ENCODE peak calls at places on chromosome 5, in four cellular contexts. L, W, N and C are unnamed samples.

GRCh38 chr5:14696057-14696456 is 31.5 kb downstream of the OTULIN start:
- DNase-seq in L (no peak), W (no peak), N (peak; percentile 69), C (no peak)

GRCh38 chr5:969421-969839 is 39.2 kb upstream of the NKD2 start:
- DNase-seq in L (no peak), W (no peak), N (no peak), C (no peak)

GRCh38 chr5:140561753-140562523 is 2.5 kb downstream of the APBB3 start:
- DNase-seq in L (no peak), W (no peak), N (no peak), C (no peak)

GRCh38 chr5:66273131-66273530 is 129.0 kb downstream of the SREK1 start:
- DNase-seq in L (no peak), W (no peak), N (no peak), C (no peak)

GRCh38 chr5:150001660-150002493 is 1.3 kb downstream of the HMGXB3 start:
- DNase-seq in L (peak; percentile 48), W (peak; percentile 77), N (peak; percentile 72), C (peak; percentile 25)

GRCh38 chr5:538801-539468 is 14.7 kb upstream of the SLC9A3 start:
- DNase-seq in L (no peak), W (no peak), N (no peak), C (no peak)

GRCh38 chr5:63125862-63126261 is 547.2 kb downstream of the LRRC70 start:
- DNase-seq in L (no peak), W (peak; percentile 37), N (peak; percentile 7), C (no peak)

GRCh38 chr5:166441-167372 is 24.6 kb upstream of the LRRC14B start:
- DNase-seq in L (no peak), W (no peak), N (no peak), C (no peak)

GRCh38 chr5:168898261-168898911 is 319.2 kb upstream of the PANK3 start:
- DNase-seq in L (no peak), W (no peak), N (no peak), C (no peak)

GRCh38 chr5:108216890-108217289 is 165.0 kb downstream of the FBXL17 start:
- DNase-seq in L (peak; percentile 32), W (peak; percentile 2), N (no peak), C (peak; percentile 10)

GRCh38 chr5:168219515-168220410 is 71.7 kb upstream of the WWC1 start:
- DNase-seq in L (peak; percentile 68), W (peak; percentile 60), N (peak; percentile 72), C (peak; percentile 73)

GRCh38 chr5:9350301-9350797 is 195.5 kb downstream of the SEMA5A start:
- DNase-seq in L (no peak), W (no peak), N (no peak), C (no peak)

GRCh38 chr5:139383275-139383992 is at the start of gene SLC23A1:
- DNase-seq in L (no peak), W (peak; percentile 72), N (no peak), C (no peak)

GRCh38 chr5:128627939-128628338 is 89.9 kb upstream of the FBN2 start:
- DNase-seq in L (no peak), W (no peak), N (no peak), C (no peak)

GRCh38 chr5:179833709-179834070 is 13.0 kb downstream of the SQSTM1 start:
- DNase-seq in L (no peak), W (no peak), N (no peak), C (no peak)

GRCh38 chr5:56011835-56012234 is 17.1 kb upstream of the IL6ST start:
- DNase-seq in L (no peak), W (no peak), N (no peak), C (no peak)

GRCh38 chr5:67983251-67983941 is 232.2 kb upstream of the PIK3R1 start:
- DNase-seq in L (peak; percentile 42), W (no peak), N (no peak), C (peak; percentile 12)

GRCh38 chr5:14134086-14134485 is 9.1 kb upstream of the TRIO start:
- DNase-seq in L (no peak), W (no peak), N (no peak), C (no peak)

GRCh38 chr5:95838001-95838520 is 15.5 kb upstream of the GLRX start:
- DNase-seq in L (no peak), W (no peak), N (no peak), C (no peak)

GRCh38 chr5:89417990-89418820 is 535.2 kb upstream of the MEF2C start:
- DNase-seq in L (no peak), W (no peak), N (peak; percentile 33), C (no peak)

GRCh38 chr5:359301-359897 is 37.9 kb downstream of the AHRR start:
- DNase-seq in L (no peak), W (no peak), N (no peak), C (no peak)

GRCh38 chr5:139665626-139666025 is 17.5 kb downstream of the CXXC5 start:
- DNase-seq in L (no peak), W (no peak), N (no peak), C (no peak)

GRCh38 chr5:40001796-40002195 is 577.0 kb upstream of the DAB2 start:
- DNase-seq in L (no peak), W (no peak), N (no peak), C (no peak)

GRCh38 chr5:1217596-1218206 is 7.5 kb upstream of the SLC6A18 start:
- DNase-seq in L (no peak), W (no peak), N (no peak), C (no peak)

GRCh38 chr5:760363-761205 is 23.9 kb downstream of the ZDHHC11B start:
- DNase-seq in L (no peak), W (no peak), N (no peak), C (no peak)

GRCh38 chr5:112800901-112801300 is 60.2 kb upstream of the SRP19 start:
- DNase-seq in L (no peak), W (no peak), N (no peak), C (no peak)

GRCh38 chr5:1883120-1883924 is 597 bp upstream of the IRX4 start:
- DNase-seq in L (no peak), W (no peak), N (no peak), C (no peak)

GRCh38 chr5:88734191-88734640 is 148.8 kb downstream of the MEF2C start:
- DNase-seq in L (no peak), W (no peak), N (peak; percentile 46), C (no peak)

GRCh38 chr5:36378551-36378950 is 76.8 kb upstream of the RANBP3L start:
- DNase-seq in L (no peak), W (no peak), N (no peak), C (no peak)

GRCh38 chr5:10384483-10384882 is 31.0 kb downstream of the MARCHF6 start:
- DNase-seq in L (no peak), W (no peak), N (no peak), C (no peak)

GRCh38 chr5:111135946-111136345 is 43.8 kb downstream of the WDR36 start:
- DNase-seq in L (no peak), W (no peak), N (no peak), C (no peak)

GRCh38 chr5:158642852-158643251 is 456.9 kb downstream of the EBF1 start:
- DNase-seq in L (no peak), W (no peak), N (no peak), C (no peak)

GRCh38 chr5:93789173-93790070 is 48.0 kb upstream of the POU5F2 start:
- DNase-seq in L (no peak), W (no peak), N (no peak), C (no peak)

GRCh38 chr5:144820285-144820684 is 649.6 kb downstream of the KCTD16 start:
- DNase-seq in L (no peak), W (no peak), N (no peak), C (no peak)

GRCh38 chr5:149265559-149265958 is 6.1 kb upstream of the AFAP1L1 start:
- DNase-seq in L (no peak), W (no peak), N (no peak), C (no peak)

GRCh38 chr5:113057437-113058052 is 80.9 kb downstream of the DCP2 start:
- DNase-seq in L (no peak), W (no peak), N (no peak), C (no peak)

DNA sequence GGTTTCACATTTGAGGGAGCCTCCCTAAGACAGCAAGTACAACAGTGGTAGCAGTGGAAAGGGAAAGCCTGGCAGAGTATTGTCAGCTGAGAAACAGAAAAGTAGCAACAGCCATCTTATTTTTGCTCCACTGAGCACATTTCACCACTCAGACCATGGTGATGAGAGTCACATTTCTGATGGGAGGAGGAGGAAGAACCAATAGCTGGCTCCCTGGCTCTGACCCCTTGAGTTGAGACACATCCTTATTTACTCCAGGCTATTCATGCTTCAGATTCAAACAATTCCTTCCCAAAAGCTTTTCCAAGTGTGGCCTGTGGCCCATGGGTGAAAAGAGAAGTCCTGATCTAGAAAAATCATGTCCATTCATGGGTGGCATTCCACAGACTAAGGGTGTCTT is 236.3 kb downstream of the ARHGAP26 start:
- DNase-seq in L (no peak), W (no peak), N (no peak), C (no peak)
- H3K4me1 ChIP-seq in L (peaks cover 20% of the 10 kb centered on the region), W (peaks cover 53% of the 10 kb centered on the region), N (no peaks in the 10 kb centered on the region), C (peaks cover 17% of the 10 kb centered on the region)

DNA sequence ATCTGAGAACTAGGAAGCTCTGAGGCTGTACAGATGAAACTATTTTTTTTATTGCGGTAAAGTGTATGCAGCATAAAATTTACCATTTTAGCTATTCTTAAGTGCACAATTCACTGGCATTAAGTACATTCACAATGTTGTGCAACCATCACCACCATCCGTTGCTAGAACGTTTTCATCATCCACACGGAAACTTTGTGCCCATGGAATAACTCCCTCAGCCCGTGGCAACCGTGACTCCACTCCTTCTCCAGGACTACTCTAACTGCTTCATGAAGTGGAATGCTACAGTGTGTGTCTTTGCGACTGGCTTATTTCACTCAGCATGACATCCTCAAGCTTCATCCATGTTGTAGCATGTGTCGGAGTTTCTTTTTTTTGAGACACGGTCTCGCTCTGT is 57.1 kb downstream of the COL23A1 start:
- DNase-seq in L (no peak), W (no peak), N (no peak), C (no peak)
- TF ChIP-seq CTCF in L (no peak), W (no peak), N (no peak), C (no peak)

GRCh38 chr5:102758576-102758975 is 3.5 kb downstream of the PAM start:
- DNase-seq in L (no peak), W (no peak), N (no peak), C (no peak)
- TF ChIP-seq TCF7L2 in L (no peak), W (no peak), N (no peak), C (no peak)

GRCh38 chr5:134072471-134073220 is 41.8 kb upstream of the TCF7 start:
- DNase-seq in L (no peak), W (no peak), N (no peak), C (no peak)

GRCh38 chr5:134075102-134075501 is 39.4 kb upstream of the TCF7 start:
- DNase-seq in L (no peak), W (no peak), N (no peak), C (no peak)

GRCh38 chr5:134071850-134072207 is 42.7 kb upstream of the TCF7 start:
- DNase-seq in L (no peak), W (no peak), N (no peak), C (no peak)

GRCh38 chr5:134070979-134071849 is 43.3 kb upstream of the TCF7 start:
- DNase-seq in L (no peak), W (peak; percentile 72), N (no peak), C (no peak)

GRCh38 chr5:134073404-134073803 is 41.1 kb upstream of the TCF7 start:
- DNase-seq in L (no peak), W (no peak), N (no peak), C (no peak)
- H3K4me1 ChIP-seq in L (no peaks in the 10 kb centered on the region), W (peaks cover 57% of the 10 kb centered on the region), N (no peaks in the 10 kb centered on the region), C (no peaks in the 10 kb centered on the region)